ENCODE peak calls at places on chromosomes 12 and 14, in eight cellular contexts. V is amniotic epithelial cell; H is HCT116; N is left ventricle myocardium superior; G is Peyer's patch; Z is AG09309; T is memory B cell; W is CD8-positive, alpha-beta memory T cell. B is an unnamed sample.

GRCh38 chr12:132070298-132070697 is 73.8 kb downstream of the DDX51 start:
- DNase-seq in H (no peak), T (no peak), N (no peak), V (no peak), Z (no peak), W (no peak), G (no peak), B (no peak)

GRCh38 chr14:21382095-21382494 is 1.7 kb downstream of the SUPT16H start:
- DNase-seq in V (no peak), T (no peak), W (no peak), H (no peak), N (no peak), G (no peak), Z (no peak), B (no peak)

GRCh38 chr12:31207799-31208465 is 118.0 kb downstream of the SINHCAF start:
- DNase-seq in N (no peak), H (no peak), Z (no peak), W (no peak), T (no peak), G (no peak), V (no peak), B (no peak)

GRCh38 chr12:32811686-32812392 is 56.1 kb upstream of the YARS2 start:
- DNase-seq in G (no peak), N (no peak), T (no peak), H (no peak), W (no peak), Z (no peak), V (no peak), B (no peak)

GRCh38 chr12:75760481-75761324 is 249.3 kb upstream of the KRR1 start:
- DNase-seq in Z (no peak), N (no peak), W (no peak), G (no peak), V (no peak), T (no peak), H (no peak), B (no peak)

GRCh38 chr14:51472881-51473280 is 178.8 kb upstream of the FRMD6 start:
- DNase-seq in N (no peak), Z (no peak), T (no peak), H (no peak), G (no peak), V (no peak), W (no peak), B (no peak)

GRCh38 chr12:62260733-62261683 is 804 bp downstream of the USP15 start:
- DNase-seq in H (peak), N (no peak), G (peak), T (no peak), V (peak), Z (no peak), W (peak), B (peak)

GRCh38 chr12:113070117-113070906 is 13.8 kb downstream of the DTX1 start:
- DNase-seq in W (peak), N (peak), Z (no peak), G (peak), V (no peak), H (no peak), T (peak), B (no peak)

GRCh38 chr12:56040151-56040550 is 1.6 kb upstream of the RPS26 start:
- DNase-seq in W (no peak), N (no peak), H (no peak), T (no peak), G (no peak), Z (no peak), V (no peak), B (no peak)

GRCh38 chr14:26597136-26598080 is at the start of gene NOVA1:
- DNase-seq in Z (no peak), N (peak), V (peak), W (no peak), G (no peak), T (no peak), H (no peak), B (peak)

GRCh38 chr14:96470331-96470730 is 31.9 kb upstream of the PAPOLA start:
- DNase-seq in V (no peak), H (peak), T (no peak), W (no peak), Z (no peak), N (no peak), G (no peak), B (no peak)

GRCh38 chr12:15837141-15837781 is 44.9 kb upstream of the STRAP start:
- DNase-seq in Z (peak), V (peak), T (no peak), W (no peak), H (no peak), G (no peak), N (no peak), B (no peak)

GRCh38 chr12:57135487-57135886 is 7.2 kb downstream of the LRP1 start:
- DNase-seq in V (no peak), G (no peak), T (no peak), W (peak), Z (no peak), N (peak), H (no peak), B (peak)

GRCh38 chr14:59583755-59584154 is 7.1 kb upstream of the CCDC175 start:
- DNase-seq in N (no peak), Z (peak), G (no peak), H (no peak), W (no peak), V (peak), T (no peak), B (peak)

GRCh38 chr12:23335593-23335992 is 613.9 kb downstream of the SOX5 start:
- DNase-seq in H (no peak), Z (no peak), V (no peak), G (no peak), N (no peak), W (no peak), T (no peak), B (no peak)

GRCh38 chr14:32019271-32019670 is 57.8 kb upstream of the ARHGAP5 start:
- DNase-seq in W (no peak), Z (no peak), T (no peak), G (no peak), N (no peak), V (no peak), H (no peak), B (no peak)